ENCODE peak calls at places on chromosomes 4 and X, in ten cellular contexts. One of them, this sample, is unnamed.
A peak's percentile ranks its signal among the peaks of the same experiment; 100 is the strongest.

GRCh38 chr4:72489267-72489666 is 79.8 kb downstream of the ADAMTS3 start:
- DNase-seq in hypothalamus: no peak
- DNase-seq in neural crest cell: no peak
- DNase-seq in choroid plexus epithelial cell: peak; percentile 61
- DNase-seq in RPMI8226: no peak
- DNase-seq in NCI-H1417: no peak
- DNase-seq in A549: no peak
- DNase-seq in SW480: peak; percentile 52
- DNase-seq in CD4-positive, CD25-positive, alpha-beta regulatory T cell: no peak
- DNase-seq in NCI-H1694: no peak
- DNase-seq in this sample: no peak

GRCh38 chr4:15695240-15695699 is 7.6 kb upstream of the BST1 start:
- DNase-seq in hypothalamus: no peak
- DNase-seq in neural crest cell: no peak
- DNase-seq in choroid plexus epithelial cell: peak; percentile 78
- DNase-seq in RPMI8226: no peak
- DNase-seq in NCI-H1417: peak; percentile 90
- DNase-seq in A549: peak; percentile 39
- DNase-seq in SW480: peak; percentile 50
- DNase-seq in CD4-positive, CD25-positive, alpha-beta regulatory T cell: no peak
- DNase-seq in NCI-H1694: no peak
- DNase-seq in this sample: no peak

GRCh38 chr4:57639566-57640328 is 529.6 kb upstream of the IGFBP7 start:
- DNase-seq in hypothalamus: no peak
- DNase-seq in neural crest cell: no peak
- DNase-seq in choroid plexus epithelial cell: no peak
- DNase-seq in RPMI8226: no peak
- DNase-seq in NCI-H1417: no peak
- DNase-seq in A549: no peak
- DNase-seq in SW480: no peak
- DNase-seq in CD4-positive, CD25-positive, alpha-beta regulatory T cell: no peak
- DNase-seq in NCI-H1694: no peak
- DNase-seq in this sample: no peak

GRCh38 chr4:155846929-155847328 is 19.1 kb downstream of the ASIC5 start:
- DNase-seq in hypothalamus: no peak
- DNase-seq in neural crest cell: no peak
- DNase-seq in choroid plexus epithelial cell: no peak
- DNase-seq in RPMI8226: no peak
- DNase-seq in NCI-H1417: no peak
- DNase-seq in A549: no peak
- DNase-seq in SW480: no peak
- DNase-seq in CD4-positive, CD25-positive, alpha-beta regulatory T cell: no peak
- DNase-seq in NCI-H1694: no peak
- DNase-seq in this sample: no peak

GRCh38 chrX:32421266-32421665 is 790.1 kb downstream of the DMD start:
- DNase-seq in hypothalamus: no peak
- DNase-seq in neural crest cell: no peak
- DNase-seq in choroid plexus epithelial cell: no peak
- DNase-seq in RPMI8226: no peak
- DNase-seq in NCI-H1417: no peak
- DNase-seq in A549: no peak
- DNase-seq in SW480: no peak
- DNase-seq in CD4-positive, CD25-positive, alpha-beta regulatory T cell: no peak
- DNase-seq in NCI-H1694: no peak
- DNase-seq in this sample: no peak

GRCh38 chrX:48769230-48769629 is 7.7 kb downstream of the GLOD5 start:
- DNase-seq in hypothalamus: no peak
- DNase-seq in neural crest cell: no peak
- DNase-seq in choroid plexus epithelial cell: no peak
- DNase-seq in RPMI8226: no peak
- DNase-seq in NCI-H1417: no peak
- DNase-seq in A549: no peak
- DNase-seq in SW480: no peak
- DNase-seq in CD4-positive, CD25-positive, alpha-beta regulatory T cell: no peak
- DNase-seq in NCI-H1694: no peak
- DNase-seq in this sample: no peak

GRCh38 chr4:26131711-26132110 is 189.1 kb upstream of the RBPJ start:
- DNase-seq in hypothalamus: no peak
- DNase-seq in neural crest cell: no peak
- DNase-seq in choroid plexus epithelial cell: no peak
- DNase-seq in RPMI8226: no peak
- DNase-seq in NCI-H1417: no peak
- DNase-seq in A549: no peak
- DNase-seq in SW480: no peak
- DNase-seq in CD4-positive, CD25-positive, alpha-beta regulatory T cell: no peak
- DNase-seq in NCI-H1694: no peak
- DNase-seq in this sample: no peak

GRCh38 chr4:118752551-118752950 is 67.4 kb downstream of the METTL14 start:
- DNase-seq in hypothalamus: no peak
- DNase-seq in neural crest cell: no peak
- DNase-seq in choroid plexus epithelial cell: no peak
- DNase-seq in RPMI8226: no peak
- DNase-seq in NCI-H1417: no peak
- DNase-seq in A549: no peak
- DNase-seq in SW480: no peak
- DNase-seq in CD4-positive, CD25-positive, alpha-beta regulatory T cell: no peak
- DNase-seq in NCI-H1694: no peak
- DNase-seq in this sample: no peak